ENCODE peak calls at places on chromosomes 5 and 9, in four cellular contexts. One of them, this sample, is unnamed.

GRCh38 chr5:172786736-172787462 is 15.9 kb upstream of the DUSP1 start:
- DNase-seq in upper lobe of right lung: peak; percentile 38
- DNase-seq in neuronal stem cell: no peak
- DNase-seq in sigmoid colon: no peak
- DNase-seq in this sample: no peak

GRCh38 chr5:160887780-160888179 is 35.8 kb upstream of the ATP10B start:
- DNase-seq in upper lobe of right lung: no peak
- DNase-seq in neuronal stem cell: no peak
- DNase-seq in sigmoid colon: no peak
- DNase-seq in this sample: no peak

GRCh38 chr5:139733698-139734491 is 61.7 kb upstream of the PSD2 start:
- DNase-seq in upper lobe of right lung: no peak
- DNase-seq in neuronal stem cell: no peak
- DNase-seq in sigmoid colon: no peak
- DNase-seq in this sample: no peak

GRCh38 chr9:77447646-77448045 is 200.5 kb downstream of the GNA14 start:
- DNase-seq in upper lobe of right lung: no peak
- DNase-seq in neuronal stem cell: no peak
- DNase-seq in sigmoid colon: no peak
- DNase-seq in this sample: no peak

GRCh38 chr5:23631283-23632045 is 124.1 kb downstream of the PRDM9 start:
- DNase-seq in upper lobe of right lung: no peak
- DNase-seq in neuronal stem cell: no peak
- DNase-seq in sigmoid colon: no peak
- DNase-seq in this sample: no peak

GRCh38 chr5:172541119-172541763 is 86.9 kb upstream of the SH3PXD2B start:
- DNase-seq in upper lobe of right lung: peak; percentile 38
- DNase-seq in neuronal stem cell: no peak
- DNase-seq in sigmoid colon: peak; percentile 73
- DNase-seq in this sample: no peak

GRCh38 chr5:125696762-125697161 is 726.4 kb upstream of the GRAMD2B start:
- DNase-seq in upper lobe of right lung: no peak
- DNase-seq in neuronal stem cell: no peak
- DNase-seq in sigmoid colon: no peak
- DNase-seq in this sample: no peak

GRCh38 chr5:123673107-123673506 is 161.1 kb downstream of the CSNK1G3 start:
- DNase-seq in upper lobe of right lung: no peak
- DNase-seq in neuronal stem cell: no peak
- DNase-seq in sigmoid colon: no peak
- DNase-seq in this sample: no peak

GRCh38 chr5:32597046-32597629 is 11.8 kb downstream of the SUB1 start:
- DNase-seq in upper lobe of right lung: no peak
- DNase-seq in neuronal stem cell: no peak
- DNase-seq in sigmoid colon: no peak
- DNase-seq in this sample: no peak

GRCh38 chr9:116737137-116737546 is 50.0 kb downstream of the TRIM32 start:
- DNase-seq in upper lobe of right lung: peak; percentile 88
- DNase-seq in neuronal stem cell: peak; percentile 84
- DNase-seq in sigmoid colon: peak; percentile 74
- DNase-seq in this sample: peak; percentile 18

GRCh38 chr5:150616024-150616470 is 24.4 kb upstream of the SYNPO start:
- DNase-seq in upper lobe of right lung: no peak
- DNase-seq in neuronal stem cell: no peak
- DNase-seq in sigmoid colon: no peak
- DNase-seq in this sample: no peak

GRCh38 chr9:74800226-74800625 is 87.5 kb downstream of the TRPM6 start:
- DNase-seq in upper lobe of right lung: no peak
- DNase-seq in neuronal stem cell: no peak
- DNase-seq in sigmoid colon: no peak
- DNase-seq in this sample: no peak

GRCh38 chr9:7454490-7455110 is 345.0 kb downstream of the DMAC1 start:
- DNase-seq in upper lobe of right lung: no peak
- DNase-seq in neuronal stem cell: no peak
- DNase-seq in sigmoid colon: no peak
- DNase-seq in this sample: no peak

GRCh38 chr9:15697459-15697858 is 144.6 kb downstream of the CCDC171 start:
- DNase-seq in upper lobe of right lung: no peak
- DNase-seq in neuronal stem cell: no peak
- DNase-seq in sigmoid colon: no peak
- DNase-seq in this sample: no peak

GRCh38 chr9:83707518-83707767 is 315 bp downstream of the UBQLN1 start:
- DNase-seq in upper lobe of right lung: no peak
- DNase-seq in neuronal stem cell: no peak
- DNase-seq in sigmoid colon: no peak
- DNase-seq in this sample: no peak

GRCh38 chr5:149337746-149338145 is 7.6 kb upstream of the GRPEL2 start:
- DNase-seq in upper lobe of right lung: no peak
- DNase-seq in neuronal stem cell: no peak
- DNase-seq in sigmoid colon: no peak
- DNase-seq in this sample: no peak

GRCh38 chr5:13331585-13331984 is 612.9 kb downstream of the DNAH5 start:
- DNase-seq in upper lobe of right lung: no peak
- DNase-seq in neuronal stem cell: no peak
- DNase-seq in sigmoid colon: no peak
- DNase-seq in this sample: no peak

GRCh38 chr9:87667164-87667738 is 58.7 kb upstream of the CTSL start:
- DNase-seq in upper lobe of right lung: no peak
- DNase-seq in neuronal stem cell: no peak
- DNase-seq in sigmoid colon: no peak
- DNase-seq in this sample: peak; percentile 39

GRCh38 chr5:10860645-10861455 is 99.8 kb upstream of the DAP start:
- DNase-seq in upper lobe of right lung: no peak
- DNase-seq in neuronal stem cell: no peak
- DNase-seq in sigmoid colon: no peak
- DNase-seq in this sample: no peak

GRCh38 chr5:55935371-55935770 is 59.4 kb downstream of the IL6ST start:
- DNase-seq in upper lobe of right lung: no peak
- DNase-seq in neuronal stem cell: no peak
- DNase-seq in sigmoid colon: no peak
- DNase-seq in this sample: no peak

GRCh38 chr9:91151014-91151740 is 210.5 kb downstream of the AUH start:
- DNase-seq in upper lobe of right lung: no peak
- DNase-seq in neuronal stem cell: no peak
- DNase-seq in sigmoid colon: no peak
- DNase-seq in this sample: peak; percentile 8

GRCh38 chr5:53023969-53024368 is 34.8 kb downstream of the ITGA2 start:
- DNase-seq in upper lobe of right lung: no peak
- DNase-seq in neuronal stem cell: no peak
- DNase-seq in sigmoid colon: no peak
- DNase-seq in this sample: no peak

GRCh38 chr5:175022286-175022685 is 297.9 kb downstream of the MSX2 start:
- DNase-seq in upper lobe of right lung: no peak
- DNase-seq in neuronal stem cell: no peak
- DNase-seq in sigmoid colon: no peak
- DNase-seq in this sample: no peak

GRCh38 chr9:128280084-128280622 is 4.1 kb downstream of the SWI5 start:
- DNase-seq in upper lobe of right lung: no peak
- DNase-seq in neuronal stem cell: no peak
- DNase-seq in sigmoid colon: no peak
- DNase-seq in this sample: no peak

GRCh38 chr5:82642313-82642712 is 364.2 kb upstream of the RPS23 start:
- DNase-seq in upper lobe of right lung: no peak
- DNase-seq in neuronal stem cell: no peak
- DNase-seq in sigmoid colon: no peak
- DNase-seq in this sample: no peak

GRCh38 chr9:126915281-126915816 is 767 bp downstream of the RALGPS1 start:
- DNase-seq in upper lobe of right lung: peak; percentile 92
- DNase-seq in neuronal stem cell: peak; percentile 17
- DNase-seq in sigmoid colon: peak; percentile 70
- DNase-seq in this sample: no peak

GRCh38 chr5:89968870-89969472 is 440.6 kb downstream of the CETN3 start:
- DNase-seq in upper lobe of right lung: no peak
- DNase-seq in neuronal stem cell: no peak
- DNase-seq in sigmoid colon: no peak
- DNase-seq in this sample: no peak

GRCh38 chr9:131238402-131239021 is 37.8 kb downstream of the FAM78A start:
- DNase-seq in upper lobe of right lung: no peak
- DNase-seq in neuronal stem cell: peak; percentile 21
- DNase-seq in sigmoid colon: no peak
- DNase-seq in this sample: no peak

DNA sequence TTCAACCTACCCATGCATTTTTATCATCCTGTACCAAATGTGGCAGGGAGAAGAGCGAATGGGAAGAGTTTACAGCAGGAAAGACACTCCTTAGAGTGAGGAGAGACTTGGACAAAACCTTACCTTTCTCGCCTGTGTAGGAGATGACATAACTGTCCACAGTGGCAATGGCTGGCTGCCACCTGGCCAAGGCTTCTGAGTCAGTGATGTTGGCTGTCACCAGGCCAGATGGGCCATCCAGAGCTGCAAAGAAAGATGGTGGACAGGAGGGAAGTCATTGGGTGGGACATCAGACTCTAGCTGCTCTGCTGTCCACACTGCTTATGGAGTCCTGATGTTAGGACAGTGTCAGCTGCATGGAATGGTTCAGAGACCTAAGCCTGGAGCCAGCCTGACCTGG is 79.8 kb downstream of the TNC start:
- DNase-seq in upper lobe of right lung: no peak
- DNase-seq in neuronal stem cell: no peak
- DNase-seq in sigmoid colon: peak; percentile 87
- DNase-seq in this sample: no peak
- H3K36me3 ChIP-seq in upper lobe of right lung: no peaks in the 10 kb centered on the region
- H3K36me3 ChIP-seq in neuronal stem cell: no peaks in the 10 kb centered on the region
- H3K36me3 ChIP-seq in sigmoid colon: peaks cover 45% of the 10 kb centered on the region
- H3K36me3 ChIP-seq in this sample: no peaks in the 10 kb centered on the region

GRCh38 chr5:132915681-132916080 is 42.2 kb downstream of the LEAP2 start:
- DNase-seq in upper lobe of right lung: no peak
- DNase-seq in neuronal stem cell: no peak
- DNase-seq in sigmoid colon: no peak
- DNase-seq in this sample: no peak
- H3K36me3 ChIP-seq in upper lobe of right lung: peaks cover 60% of the 10 kb centered on the region
- H3K36me3 ChIP-seq in neuronal stem cell: peaks cover 81% of the 10 kb centered on the region
- H3K36me3 ChIP-seq in sigmoid colon: peaks cover 10% of the 10 kb centered on the region
- H3K36me3 ChIP-seq in this sample: peaks cover 38% of the 10 kb centered on the region

GRCh38 chr5:177437623-177438022 is 9.0 kb upstream of the PRR7 start:
- DNase-seq in upper lobe of right lung: no peak
- DNase-seq in neuronal stem cell: no peak
- DNase-seq in sigmoid colon: no peak
- DNase-seq in this sample: no peak
- H3K36me3 ChIP-seq in upper lobe of right lung: peaks cover 76% of the 10 kb centered on the region
- H3K36me3 ChIP-seq in neuronal stem cell: peaks cover 87% of the 10 kb centered on the region
- H3K36me3 ChIP-seq in sigmoid colon: peaks cover 44% of the 10 kb centered on the region
- H3K36me3 ChIP-seq in this sample: peaks cover 6% of the 10 kb centered on the region

GRCh38 chr5:168489059-168489458 is 2.8 kb downstream of the RARS1 start:
- DNase-seq in upper lobe of right lung: no peak
- DNase-seq in neuronal stem cell: no peak
- DNase-seq in sigmoid colon: no peak
- DNase-seq in this sample: no peak
- H3K36me3 ChIP-seq in upper lobe of right lung: peaks cover 61% of the 10 kb centered on the region
- H3K36me3 ChIP-seq in neuronal stem cell: peaks cover 66% of the 10 kb centered on the region
- H3K36me3 ChIP-seq in sigmoid colon: peaks cover 17% of the 10 kb centered on the region
- H3K36me3 ChIP-seq in this sample: peaks cover 61% of the 10 kb centered on the region

DNA sequence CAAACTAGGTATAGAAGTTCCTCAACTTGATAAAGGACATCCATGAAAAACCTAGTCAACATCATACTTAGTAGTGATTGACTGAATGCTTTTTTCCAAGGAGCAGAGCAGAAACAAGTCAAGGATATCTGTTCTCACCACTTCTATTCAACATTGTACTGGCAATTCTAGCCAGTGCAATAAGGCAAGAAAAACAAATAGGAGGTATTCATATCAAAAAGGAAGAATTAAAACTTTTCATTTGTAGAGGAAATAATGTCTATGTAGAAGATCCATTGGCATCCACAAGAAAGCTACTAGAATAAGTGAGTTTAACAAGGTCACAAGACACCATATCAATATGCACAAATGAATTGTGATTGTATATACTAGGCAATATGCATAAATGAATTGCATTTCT is 28.2 kb upstream of the ORM1 start:
- DNase-seq in upper lobe of right lung: no peak
- DNase-seq in neuronal stem cell: no peak
- DNase-seq in sigmoid colon: no peak
- DNase-seq in this sample: no peak
- H3K36me3 ChIP-seq in upper lobe of right lung: peaks cover 5% of the 10 kb centered on the region
- H3K36me3 ChIP-seq in neuronal stem cell: peaks cover 58% of the 10 kb centered on the region
- H3K36me3 ChIP-seq in sigmoid colon: no peaks in the 10 kb centered on the region
- H3K36me3 ChIP-seq in this sample: peaks cover 43% of the 10 kb centered on the region